ENCODE peak calls at places on chromosome 14, in six cellular contexts. One of them, this sample, is unnamed.

GRCh38 chr14:59918824-59919581 is 941 bp upstream of the LRRC9 start:
- DNase-seq in brain microvascular endothelial cell: peak; percentile 36
- DNase-seq in iPS DF 6.9: no peak
- DNase-seq in H7: peak; percentile 19
- DNase-seq in CD8-positive, alpha-beta memory T cell: peak; percentile 37
- DNase-seq in lower leg skin: no peak
- DNase-seq in this sample: no peak

GRCh38 chr14:44962573-44963528 is 861 bp downstream of the TOGARAM1 start:
- DNase-seq in brain microvascular endothelial cell: peak; percentile 20
- DNase-seq in iPS DF 6.9: no peak
- DNase-seq in H7: peak; percentile 28
- DNase-seq in CD8-positive, alpha-beta memory T cell: no peak
- DNase-seq in lower leg skin: peak; percentile 41
- DNase-seq in this sample: no peak

GRCh38 chr14:104252256-104253215 is 114.1 kb downstream of the KIF26A start:
- DNase-seq in brain microvascular endothelial cell: no peak
- DNase-seq in iPS DF 6.9: no peak
- DNase-seq in H7: no peak
- DNase-seq in CD8-positive, alpha-beta memory T cell: no peak
- DNase-seq in lower leg skin: no peak
- DNase-seq in this sample: no peak

GRCh38 chr14:97233319-97233980 is 436.3 kb downstream of the VRK1 start:
- DNase-seq in brain microvascular endothelial cell: no peak
- DNase-seq in iPS DF 6.9: no peak
- DNase-seq in H7: no peak
- DNase-seq in CD8-positive, alpha-beta memory T cell: no peak
- DNase-seq in lower leg skin: no peak
- DNase-seq in this sample: no peak

GRCh38 chr14:77830692-77831091 is 30.8 kb downstream of the ADCK1 start:
- DNase-seq in brain microvascular endothelial cell: no peak
- DNase-seq in iPS DF 6.9: no peak
- DNase-seq in H7: no peak
- DNase-seq in CD8-positive, alpha-beta memory T cell: no peak
- DNase-seq in lower leg skin: no peak
- DNase-seq in this sample: no peak

GRCh38 chr14:70972107-70972976 is 65.1 kb downstream of the PCNX1 start:
- DNase-seq in brain microvascular endothelial cell: peak; percentile 75
- DNase-seq in iPS DF 6.9: peak; percentile 71
- DNase-seq in H7: peak; percentile 34
- DNase-seq in CD8-positive, alpha-beta memory T cell: peak; percentile 71
- DNase-seq in lower leg skin: peak; percentile 90
- DNase-seq in this sample: peak; percentile 71

GRCh38 chr14:33386771-33387170 is 448.1 kb downstream of the NPAS3 start:
- DNase-seq in brain microvascular endothelial cell: peak; percentile 27
- DNase-seq in iPS DF 6.9: no peak
- DNase-seq in H7: no peak
- DNase-seq in CD8-positive, alpha-beta memory T cell: no peak
- DNase-seq in lower leg skin: no peak
- DNase-seq in this sample: no peak

GRCh38 chr14:78172428-78172827 is 2.3 kb downstream of the NRXN3 start:
- DNase-seq in brain microvascular endothelial cell: no peak
- DNase-seq in iPS DF 6.9: no peak
- DNase-seq in H7: no peak
- DNase-seq in CD8-positive, alpha-beta memory T cell: no peak
- DNase-seq in lower leg skin: no peak
- DNase-seq in this sample: no peak

GRCh38 chr14:104601786-104602185 is 2.8 kb downstream of the TMEM179 start:
- DNase-seq in brain microvascular endothelial cell: no peak
- DNase-seq in iPS DF 6.9: no peak
- DNase-seq in H7: no peak
- DNase-seq in CD8-positive, alpha-beta memory T cell: no peak
- DNase-seq in lower leg skin: no peak
- DNase-seq in this sample: no peak

GRCh38 chr14:31239673-31240072 is 32.1 kb upstream of the HECTD1 start:
- DNase-seq in brain microvascular endothelial cell: no peak
- DNase-seq in iPS DF 6.9: no peak
- DNase-seq in H7: no peak
- DNase-seq in CD8-positive, alpha-beta memory T cell: no peak
- DNase-seq in lower leg skin: no peak
- DNase-seq in this sample: no peak

GRCh38 chr14:91177073-91177796 is 63.4 kb downstream of the DGLUCY start:
- DNase-seq in brain microvascular endothelial cell: peak; percentile 69
- DNase-seq in iPS DF 6.9: peak; percentile 29
- DNase-seq in H7: peak; percentile 77
- DNase-seq in CD8-positive, alpha-beta memory T cell: peak; percentile 69
- DNase-seq in lower leg skin: peak; percentile 51
- DNase-seq in this sample: peak; percentile 29

GRCh38 chr14:89936654-89937185 is 17.8 kb downstream of the EFCAB11 start:
- DNase-seq in brain microvascular endothelial cell: no peak
- DNase-seq in iPS DF 6.9: no peak
- DNase-seq in H7: no peak
- DNase-seq in CD8-positive, alpha-beta memory T cell: no peak
- DNase-seq in lower leg skin: no peak
- DNase-seq in this sample: no peak

GRCh38 chr14:64878775-64879634 is 702 bp downstream of the SPTB start:
- DNase-seq in brain microvascular endothelial cell: no peak
- DNase-seq in iPS DF 6.9: no peak
- DNase-seq in H7: peak; percentile 59
- DNase-seq in CD8-positive, alpha-beta memory T cell: no peak
- DNase-seq in lower leg skin: no peak
- DNase-seq in this sample: no peak

GRCh38 chr14:81247271-81247766 is 26.6 kb upstream of the GTF2A1 start:
- DNase-seq in brain microvascular endothelial cell: no peak
- DNase-seq in iPS DF 6.9: no peak
- DNase-seq in H7: no peak
- DNase-seq in CD8-positive, alpha-beta memory T cell: no peak
- DNase-seq in lower leg skin: no peak
- DNase-seq in this sample: no peak

GRCh38 chr14:50520947-50521815 is 11.2 kb downstream of the MAP4K5 start:
- DNase-seq in brain microvascular endothelial cell: peak; percentile 95
- DNase-seq in iPS DF 6.9: no peak
- DNase-seq in H7: no peak
- DNase-seq in CD8-positive, alpha-beta memory T cell: no peak
- DNase-seq in lower leg skin: peak; percentile 58
- DNase-seq in this sample: peak; percentile 42

GRCh38 chr14:71593966-71594365 is 338.3 kb upstream of the RGS6 start:
- DNase-seq in brain microvascular endothelial cell: no peak
- DNase-seq in iPS DF 6.9: no peak
- DNase-seq in H7: no peak
- DNase-seq in CD8-positive, alpha-beta memory T cell: no peak
- DNase-seq in lower leg skin: no peak
- DNase-seq in this sample: no peak

GRCh38 chr14:104115691-104116543 is 22.5 kb upstream of the KIF26A start:
- DNase-seq in brain microvascular endothelial cell: no peak
- DNase-seq in iPS DF 6.9: no peak
- DNase-seq in H7: peak; percentile 75
- DNase-seq in CD8-positive, alpha-beta memory T cell: no peak
- DNase-seq in lower leg skin: no peak
- DNase-seq in this sample: no peak

GRCh38 chr14:40204441-40205175 is 772.4 kb upstream of the FBXO33 start:
- DNase-seq in brain microvascular endothelial cell: no peak
- DNase-seq in iPS DF 6.9: no peak
- DNase-seq in H7: no peak
- DNase-seq in CD8-positive, alpha-beta memory T cell: no peak
- DNase-seq in lower leg skin: no peak
- DNase-seq in this sample: no peak

GRCh38 chr14:103123128-103123633 is at the start of gene TNFAIP2:
- DNase-seq in brain microvascular endothelial cell: no peak
- DNase-seq in iPS DF 6.9: no peak
- DNase-seq in H7: peak; percentile 89
- DNase-seq in CD8-positive, alpha-beta memory T cell: no peak
- DNase-seq in lower leg skin: no peak
- DNase-seq in this sample: no peak

GRCh38 chr14:25841226-25841625 is 756.6 kb downstream of the NOVA1 start:
- DNase-seq in brain microvascular endothelial cell: no peak
- DNase-seq in iPS DF 6.9: no peak
- DNase-seq in H7: no peak
- DNase-seq in CD8-positive, alpha-beta memory T cell: no peak
- DNase-seq in lower leg skin: no peak
- DNase-seq in this sample: no peak

GRCh38 chr14:103562135-103562384 is 397 bp downstream of the BAG5 start:
- DNase-seq in brain microvascular endothelial cell: no peak
- DNase-seq in iPS DF 6.9: no peak
- DNase-seq in H7: peak; percentile 90
- DNase-seq in CD8-positive, alpha-beta memory T cell: no peak
- DNase-seq in lower leg skin: no peak
- DNase-seq in this sample: no peak

GRCh38 chr14:80930836-80931389 is 10.6 kb downstream of the CEP128 start:
- DNase-seq in brain microvascular endothelial cell: peak; percentile 84
- DNase-seq in iPS DF 6.9: no peak
- DNase-seq in H7: no peak
- DNase-seq in CD8-positive, alpha-beta memory T cell: peak; percentile 70
- DNase-seq in lower leg skin: no peak
- DNase-seq in this sample: peak; percentile 94

GRCh38 chr14:103329421-103330347 is 4.4 kb upstream of the EIF5 start:
- DNase-seq in brain microvascular endothelial cell: no peak
- DNase-seq in iPS DF 6.9: no peak
- DNase-seq in H7: peak; percentile 54
- DNase-seq in CD8-positive, alpha-beta memory T cell: no peak
- DNase-seq in lower leg skin: peak; percentile 51
- DNase-seq in this sample: no peak

GRCh38 chr14:51368721-51369163 is 128.7 kb downstream of the TMX1 start:
- DNase-seq in brain microvascular endothelial cell: peak; percentile 90
- DNase-seq in iPS DF 6.9: no peak
- DNase-seq in H7: no peak
- DNase-seq in CD8-positive, alpha-beta memory T cell: no peak
- DNase-seq in lower leg skin: no peak
- DNase-seq in this sample: peak; percentile 87

GRCh38 chr14:33460119-33460518 is 490.8 kb downstream of the EGLN3 start:
- DNase-seq in brain microvascular endothelial cell: no peak
- DNase-seq in iPS DF 6.9: no peak
- DNase-seq in H7: no peak
- DNase-seq in CD8-positive, alpha-beta memory T cell: no peak
- DNase-seq in lower leg skin: no peak
- DNase-seq in this sample: no peak

GRCh38 chr14:77097006-77097688 is 911 bp upstream of the CIPC start:
- DNase-seq in brain microvascular endothelial cell: peak; percentile 21
- DNase-seq in iPS DF 6.9: no peak
- DNase-seq in H7: no peak
- DNase-seq in CD8-positive, alpha-beta memory T cell: peak; percentile 9
- DNase-seq in lower leg skin: no peak
- DNase-seq in this sample: no peak

GRCh38 chr14:96626121-96626768 is 124.1 kb downstream of the PAPOLA start:
- DNase-seq in brain microvascular endothelial cell: no peak
- DNase-seq in iPS DF 6.9: no peak
- DNase-seq in H7: no peak
- DNase-seq in CD8-positive, alpha-beta memory T cell: no peak
- DNase-seq in lower leg skin: no peak
- DNase-seq in this sample: no peak

GRCh38 chr14:105479438-105480164 is 5.0 kb downstream of the CRIP2 start:
- DNase-seq in brain microvascular endothelial cell: no peak
- DNase-seq in iPS DF 6.9: no peak
- DNase-seq in H7: peak; percentile 82
- DNase-seq in CD8-positive, alpha-beta memory T cell: peak; percentile 34
- DNase-seq in lower leg skin: no peak
- DNase-seq in this sample: no peak

GRCh38 chr14:74904623-74905503 is 18.2 kb downstream of the RPS6KL1 start:
- DNase-seq in brain microvascular endothelial cell: no peak
- DNase-seq in iPS DF 6.9: no peak
- DNase-seq in H7: no peak
- DNase-seq in CD8-positive, alpha-beta memory T cell: no peak
- DNase-seq in lower leg skin: no peak
- DNase-seq in this sample: no peak

DNA sequence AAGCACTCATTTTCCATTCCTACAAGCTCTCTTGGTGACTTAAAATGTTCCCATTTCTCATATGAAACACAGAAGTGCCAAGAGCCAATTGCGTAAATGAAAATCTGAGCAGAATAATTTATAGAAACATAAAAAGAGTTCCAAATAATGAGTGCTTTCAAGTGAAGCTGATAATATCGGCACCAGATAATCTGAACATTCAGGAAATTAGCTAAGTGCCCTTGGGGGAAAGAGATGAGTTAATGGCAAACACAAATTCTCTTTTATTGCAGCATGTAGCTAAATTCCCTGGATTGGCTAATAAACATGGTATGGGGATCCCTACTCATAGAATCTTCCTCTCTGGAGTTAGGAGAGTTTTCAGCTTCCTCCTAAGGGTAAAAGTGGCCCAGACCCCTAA is 46.7 kb downstream of the DAD1 start:
- DNase-seq in brain microvascular endothelial cell: no peak
- DNase-seq in iPS DF 6.9: no peak
- DNase-seq in H7: no peak
- DNase-seq in CD8-positive, alpha-beta memory T cell: no peak
- DNase-seq in lower leg skin: no peak
- DNase-seq in this sample: no peak
- H3K4me3 ChIP-seq in brain microvascular endothelial cell: no peak overlapping the region
- H3K4me3 ChIP-seq in iPS DF 6.9: no peak overlapping the region
- H3K4me3 ChIP-seq in H7: no peak overlapping the region
- H3K4me3 ChIP-seq in CD8-positive, alpha-beta memory T cell: peak overlapping the region; percentile 60
- H3K4me3 ChIP-seq in lower leg skin: no peak overlapping the region
- H3K4me3 ChIP-seq in this sample: no peak overlapping the region

GRCh38 chr14:94889520-94890312 is 119.8 kb upstream of the GSC start:
- DNase-seq in brain microvascular endothelial cell: no peak
- DNase-seq in iPS DF 6.9: no peak
- DNase-seq in H7: no peak
- DNase-seq in CD8-positive, alpha-beta memory T cell: no peak
- DNase-seq in lower leg skin: no peak
- DNase-seq in this sample: no peak
- H3K4me3 ChIP-seq in brain microvascular endothelial cell: no peak overlapping the region
- H3K4me3 ChIP-seq in iPS DF 6.9: no peak overlapping the region
- H3K4me3 ChIP-seq in H7: no peak overlapping the region
- H3K4me3 ChIP-seq in CD8-positive, alpha-beta memory T cell: no peak overlapping the region
- H3K4me3 ChIP-seq in lower leg skin: no peak overlapping the region
- H3K4me3 ChIP-seq in this sample: no peak overlapping the region

GRCh38 chr14:37870947-37871346 is 275.5 kb downstream of the TTC6 start:
- DNase-seq in brain microvascular endothelial cell: no peak
- DNase-seq in iPS DF 6.9: no peak
- DNase-seq in H7: no peak
- DNase-seq in CD8-positive, alpha-beta memory T cell: no peak
- DNase-seq in lower leg skin: no peak
- DNase-seq in this sample: no peak
- H3K4me3 ChIP-seq in brain microvascular endothelial cell: no peak overlapping the region
- H3K4me3 ChIP-seq in iPS DF 6.9: no peak overlapping the region
- H3K4me3 ChIP-seq in H7: no peak overlapping the region
- H3K4me3 ChIP-seq in CD8-positive, alpha-beta memory T cell: no peak overlapping the region
- H3K4me3 ChIP-seq in lower leg skin: no peak overlapping the region
- H3K4me3 ChIP-seq in this sample: no peak overlapping the region

GRCh38 chr14:100374270-100374669 is 51.1 kb downstream of the SLC25A47 start:
- DNase-seq in brain microvascular endothelial cell: no peak
- DNase-seq in iPS DF 6.9: no peak
- DNase-seq in H7: no peak
- DNase-seq in CD8-positive, alpha-beta memory T cell: no peak
- DNase-seq in lower leg skin: no peak
- DNase-seq in this sample: no peak
- H3K4me3 ChIP-seq in brain microvascular endothelial cell: peak overlapping the region; percentile 93
- H3K4me3 ChIP-seq in iPS DF 6.9: no peak overlapping the region
- H3K4me3 ChIP-seq in H7: no peak overlapping the region
- H3K4me3 ChIP-seq in CD8-positive, alpha-beta memory T cell: no peak overlapping the region
- H3K4me3 ChIP-seq in lower leg skin: no peak overlapping the region
- H3K4me3 ChIP-seq in this sample: peak overlapping the region; percentile 90

This sample was measured in AG09309.